ENCODE peak calls at places on chromosomes 1 and 21, in nine cellular contexts. E is neuronal stem cell, B is endothelial cell of umbilical vein, S is mesenchymal stem cell, C is GM23338, P is hepatocyte, G is H9, D is PC-9, U is IMR-90. K is an unnamed sample.

GRCh38 chr1:161071886-161072371 is 2.2 kb upstream of the ARHGAP30 start:
- DNase-seq in P (peak; percentile 74), B (no peak), G (peak; percentile 77), E (no peak), U (no peak), S (peak; percentile 49), C (peak; percentile 82), D (peak; percentile 50), K (peak; percentile 93)

GRCh38 chr1:67840449-67840848 is 7.2 kb upstream of the GNG12 start:
- DNase-seq in P (no peak), C (peak; percentile 65), U (peak; percentile 94), S (peak; percentile 52), E (no peak), G (no peak), D (peak; percentile 39), B (peak; percentile 96), K (peak; percentile 81)

GRCh38 chr1:168498159-168498609 is 45.6 kb downstream of the XCL2 start:
- DNase-seq in U (peak; percentile 56), P (peak; percentile 60), D (no peak), S (peak; percentile 93), C (peak; percentile 20), G (no peak), E (no peak), B (no peak), K (no peak)

GRCh38 chr1:21907079-21907418 is 30.1 kb downstream of the HSPG2 start:
- DNase-seq in P (no peak), C (no peak), D (no peak), G (no peak), S (no peak), B (no peak), U (no peak), E (no peak), K (peak; percentile 42)

GRCh38 chr21:27564684-27565280 is 597.9 kb upstream of the ADAMTS5 start:
- DNase-seq in G (peak; percentile 38), P (peak; percentile 64), S (peak; percentile 58), E (peak; percentile 18), D (peak; percentile 0), B (peak; percentile 68), U (peak; percentile 70), C (peak; percentile 58), K (no peak)

GRCh38 chr21:15028186-15028585 is 36.6 kb downstream of the NRIP1 start:
- DNase-seq in B (peak; percentile 32), P (no peak), D (no peak), C (no peak), S (no peak), U (no peak), E (no peak), G (no peak), K (no peak)

GRCh38 chr1:167756760-167757405 is 35.1 kb downstream of the MPZL1 start:
- DNase-seq in D (no peak), G (no peak), E (no peak), U (peak; percentile 63), S (peak; percentile 73), C (no peak), B (no peak), P (peak; percentile 31), K (no peak)

GRCh38 chr1:173134800-173135199 is 72.3 kb downstream of the TNFSF4 start:
- DNase-seq in C (no peak), G (no peak), S (no peak), P (peak; percentile 27), U (peak; percentile 12), D (no peak), B (no peak), E (no peak), K (no peak)

GRCh38 chr1:15352122-15352957 is 57.3 kb upstream of the EFHD2 start:
- DNase-seq in E (no peak), S (peak; percentile 59), G (no peak), B (peak; percentile 81), D (peak; percentile 84), U (peak; percentile 84), C (no peak), P (no peak), K (peak; percentile 94)

GRCh38 chr1:165871311-165872067 is 44.1 kb downstream of the UCK2 start:
- DNase-seq in S (peak; percentile 73), E (no peak), B (peak; percentile 54), P (peak; percentile 23), G (peak; percentile 72), C (peak; percentile 75), U (peak; percentile 54), D (no peak), K (no peak)

GRCh38 chr1:165875171-165875570 is 47.8 kb downstream of the UCK2 start:
- DNase-seq in S (no peak), P (no peak), D (no peak), C (no peak), B (no peak), E (no peak), G (no peak), U (no peak), K (no peak)

GRCh38 chr1:165874643-165875042 is 47.2 kb downstream of the UCK2 start:
- DNase-seq in C (no peak), U (no peak), P (no peak), E (no peak), B (no peak), D (no peak), G (no peak), S (no peak), K (no peak)

GRCh38 chr1:165875604-165876003 is 48.2 kb downstream of the UCK2 start:
- DNase-seq in U (no peak), S (no peak), B (no peak), C (no peak), G (no peak), E (no peak), P (no peak), D (no peak), K (no peak)

DNA sequence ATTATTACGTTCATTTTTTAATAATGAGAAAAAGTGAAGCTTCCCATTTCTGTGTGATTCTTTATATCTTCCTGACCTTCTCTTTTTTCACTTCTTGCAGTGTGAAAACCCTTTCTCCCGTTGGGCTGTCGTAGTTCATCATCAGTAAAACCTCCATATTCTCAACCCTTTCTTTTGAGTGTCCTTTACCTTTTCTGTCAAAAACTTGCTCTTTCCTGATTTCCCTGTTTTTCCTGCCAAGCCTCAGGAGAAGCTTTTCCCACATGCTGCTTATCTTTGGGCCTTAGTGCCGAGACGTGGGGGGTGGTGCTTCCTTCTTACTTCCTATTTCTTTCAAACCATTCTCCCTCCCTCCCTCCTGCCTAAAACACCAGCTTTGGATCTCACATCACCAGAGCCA is 46.1 kb downstream of the UCK2 start:
- DNase-seq in G (no peak), P (no peak), U (no peak), D (no peak), E (no peak), S (no peak), B (no peak), C (no peak), K (no peak)
- H3K4me2 ChIP-seq in G (no peak overlapping the region), P (no peak overlapping the region), U (no peak overlapping the region), D (no peak overlapping the region), E (no peak overlapping the region), S (no peak overlapping the region), B (no peak overlapping the region), C (no peak overlapping the region), K (no peak overlapping the region)

DNA sequence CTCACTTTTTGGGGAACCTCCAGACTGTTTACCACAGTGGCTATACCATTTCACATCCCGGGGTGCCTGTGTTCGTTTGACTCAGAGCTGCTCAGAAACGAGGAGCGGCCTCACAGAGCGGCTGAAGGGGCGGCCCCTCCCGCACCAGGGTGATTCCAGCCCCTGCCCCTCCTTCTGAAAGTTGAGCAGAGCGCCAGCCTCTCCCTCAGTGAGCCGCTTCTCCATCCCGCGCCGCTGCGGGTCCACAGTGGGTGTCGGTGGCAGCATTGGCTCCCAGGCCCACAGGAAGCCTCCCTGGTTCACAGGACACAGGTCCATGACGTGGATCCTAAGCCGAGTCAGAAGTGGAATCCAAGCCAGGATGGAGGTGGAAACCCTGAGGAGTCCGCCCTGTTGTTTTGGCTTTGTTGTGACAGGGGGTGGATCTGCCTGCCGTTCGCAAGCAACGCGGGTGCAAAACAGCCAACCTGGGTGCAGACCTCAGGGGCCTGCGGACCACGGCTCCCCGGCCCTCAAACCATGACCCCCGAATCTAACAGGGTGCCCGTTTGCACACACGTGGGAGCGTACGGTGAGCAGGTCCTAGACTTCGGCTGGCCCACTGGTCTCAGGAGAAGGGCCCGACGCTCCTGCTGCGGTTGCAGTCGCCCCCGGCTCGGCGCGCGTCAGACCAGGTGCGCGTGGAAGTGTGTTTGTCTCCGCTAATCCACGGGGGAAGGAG is 186.8 kb upstream of the ARHGEF16 start:
- DNase-seq in G (no peak), D (no peak), P (no peak), B (no peak), E (no peak), S (no peak), U (no peak), C (no peak), K (no peak)
- H3K4me2 ChIP-seq in G (no peak overlapping the region), D (no peak overlapping the region), P (no peak overlapping the region), B (no peak overlapping the region), E (no peak overlapping the region), S (no peak overlapping the region), U (no peak overlapping the region), C (no peak overlapping the region), K (no peak overlapping the region)

GRCh38 chr1:92970990-92971689 is 9.9 kb upstream of the DIPK1A start:
- DNase-seq in U (no peak), P (no peak), C (no peak), D (no peak), E (no peak), G (no peak), S (no peak), B (no peak), K (no peak)
- H3K4me2 ChIP-seq in U (no peak overlapping the region), P (no peak overlapping the region), C (no peak overlapping the region), D (no peak overlapping the region), E (no peak overlapping the region), G (no peak overlapping the region), S (no peak overlapping the region), B (no peak overlapping the region), K (no peak overlapping the region)

GRCh38 chr1:215875712-215876111 is 308.6 kb downstream of the KCTD3 start:
- DNase-seq in P (no peak), G (no peak), D (no peak), S (no peak), B (no peak), E (no peak), C (no peak), U (no peak), K (no peak)

GRCh38 chr1:215877452-215877951 is 310.4 kb downstream of the KCTD3 start:
- DNase-seq in P (no peak), C (no peak), U (no peak), G (no peak), D (no peak), B (no peak), E (no peak), S (no peak), K (no peak)

GRCh38 chr1:215878128-215878527 is 311.0 kb downstream of the KCTD3 start:
- DNase-seq in B (no peak), C (no peak), P (no peak), G (no peak), U (peak; percentile 59), S (no peak), E (no peak), D (no peak), K (no peak)

GRCh38 chr1:215872658-215873057 is 305.6 kb downstream of the KCTD3 start:
- DNase-seq in S (no peak), E (no peak), D (no peak), C (peak; percentile 32), P (no peak), G (peak; percentile 32), U (no peak), B (no peak), K (no peak)

DNA sequence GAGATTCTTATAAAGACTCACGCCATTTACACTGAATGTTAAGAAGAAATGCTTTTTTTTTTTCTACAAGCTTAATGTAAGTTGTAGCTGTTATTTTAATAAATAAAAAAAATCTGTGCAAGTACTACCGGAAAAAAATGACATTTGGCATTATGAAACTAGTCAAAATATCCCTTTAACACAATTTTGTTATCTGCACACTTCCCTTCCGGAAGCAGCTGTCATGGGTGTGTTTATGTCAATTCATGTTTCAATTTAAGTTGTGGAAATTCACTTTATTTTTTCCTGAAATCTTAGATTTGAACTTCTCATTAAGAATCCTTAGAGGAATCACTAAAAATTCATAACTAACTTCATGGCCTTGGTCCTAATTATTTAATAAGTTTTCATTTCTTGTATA is 308.1 kb downstream of the KCTD3 start:
- DNase-seq in D (no peak), B (no peak), C (no peak), U (no peak), G (no peak), E (no peak), S (no peak), P (no peak), K (no peak)
- H3K4me2 ChIP-seq in D (no peak overlapping the region), B (no peak overlapping the region), C (no peak overlapping the region), U (no peak overlapping the region), G (no peak overlapping the region), E (no peak overlapping the region), S (no peak overlapping the region), P (no peak overlapping the region), K (no peak overlapping the region)